ENCODE peak calls at places on chromosome 11, in ten cellular contexts. S, K, X, N, W, R, L, E, M and B are unnamed samples.

GRCh38 chr11:13450832-13451397 is 12.1 kb downstream of the BTBD10 start:
- DNase-seq in W (no peak), E (no peak), K (no peak), M (no peak), N (no peak), X (no peak), R (no peak), L (no peak), S (no peak), B (no peak)

GRCh38 chr11:123055132-123055924 is 6.6 kb downstream of the HSPA8 start:
- DNase-seq in R (no peak), N (no peak), X (no peak), W (no peak), M (no peak), E (no peak), L (no peak), S (peak; percentile 49), K (no peak), B (no peak)

GRCh38 chr11:103587951-103588788 is 448.3 kb upstream of the DDI1 start:
- DNase-seq in E (no peak), S (no peak), M (no peak), N (no peak), K (no peak), W (peak; percentile 13), L (no peak), R (no peak), X (no peak), B (no peak)

GRCh38 chr11:104333977-104334376 is 170.0 kb upstream of the PDGFD start:
- DNase-seq in R (no peak), X (no peak), S (peak; percentile 69), M (no peak), K (no peak), W (peak; percentile 39), E (peak; percentile 41), L (no peak), N (no peak), B (peak; percentile 16)

GRCh38 chr11:6362868-6363678 is 27.2 kb upstream of the SMPD1 start:
- DNase-seq in L (peak; percentile 73), W (peak; percentile 77), N (peak; percentile 82), E (peak; percentile 70), S (peak; percentile 97), R (peak; percentile 33), X (peak; percentile 83), M (peak; percentile 74), K (peak; percentile 60), B (peak; percentile 85)

GRCh38 chr11:46916669-46917108 is 1.7 kb downstream of the LRP4 start:
- DNase-seq in R (no peak), E (no peak), W (no peak), K (no peak), S (peak; percentile 88), X (peak; percentile 69), M (peak; percentile 68), L (peak; percentile 45), N (peak; percentile 72), B (peak; percentile 37)

GRCh38 chr11:103619480-103619879 is 417.0 kb upstream of the DDI1 start:
- DNase-seq in K (no peak), M (no peak), N (no peak), L (no peak), R (no peak), X (no peak), E (peak; percentile 5), S (no peak), W (peak; percentile 62), B (no peak)

GRCh38 chr11:1928038-1928890 is 8.8 kb downstream of the TNNT3 start:
- DNase-seq in E (no peak), S (no peak), K (no peak), N (no peak), M (no peak), R (no peak), L (no peak), X (no peak), W (no peak), B (no peak)

GRCh38 chr11:103091024-103091423 is 936 bp downstream of the DCUN1D5 start:
- DNase-seq in L (no peak), M (peak; percentile 23), K (no peak), R (no peak), W (peak; percentile 35), X (no peak), S (peak; percentile 60), E (peak; percentile 21), N (no peak), B (peak; percentile 5)

GRCh38 chr11:114259124-114259526 is 37.1 kb upstream of the NNMT start:
- DNase-seq in R (no peak), K (no peak), E (peak; percentile 30), S (no peak), M (no peak), L (no peak), W (no peak), N (no peak), X (peak; percentile 81), B (no peak)

GRCh38 chr11:114256176-114256897 is 39.9 kb upstream of the NNMT start:
- DNase-seq in M (no peak), N (no peak), E (no peak), K (no peak), W (no peak), S (no peak), R (no peak), X (no peak), L (no peak), B (no peak)

GRCh38 chr11:114258696-114259095 is 37.5 kb upstream of the NNMT start:
- DNase-seq in S (no peak), X (no peak), N (no peak), K (no peak), E (peak; percentile 8), L (no peak), R (no peak), M (no peak), W (no peak), B (no peak)

GRCh38 chr11:114256898-114257286 is 39.3 kb upstream of the NNMT start:
- DNase-seq in M (no peak), S (no peak), R (no peak), L (no peak), N (no peak), E (no peak), W (no peak), X (no peak), K (no peak), B (no peak)

DNA sequence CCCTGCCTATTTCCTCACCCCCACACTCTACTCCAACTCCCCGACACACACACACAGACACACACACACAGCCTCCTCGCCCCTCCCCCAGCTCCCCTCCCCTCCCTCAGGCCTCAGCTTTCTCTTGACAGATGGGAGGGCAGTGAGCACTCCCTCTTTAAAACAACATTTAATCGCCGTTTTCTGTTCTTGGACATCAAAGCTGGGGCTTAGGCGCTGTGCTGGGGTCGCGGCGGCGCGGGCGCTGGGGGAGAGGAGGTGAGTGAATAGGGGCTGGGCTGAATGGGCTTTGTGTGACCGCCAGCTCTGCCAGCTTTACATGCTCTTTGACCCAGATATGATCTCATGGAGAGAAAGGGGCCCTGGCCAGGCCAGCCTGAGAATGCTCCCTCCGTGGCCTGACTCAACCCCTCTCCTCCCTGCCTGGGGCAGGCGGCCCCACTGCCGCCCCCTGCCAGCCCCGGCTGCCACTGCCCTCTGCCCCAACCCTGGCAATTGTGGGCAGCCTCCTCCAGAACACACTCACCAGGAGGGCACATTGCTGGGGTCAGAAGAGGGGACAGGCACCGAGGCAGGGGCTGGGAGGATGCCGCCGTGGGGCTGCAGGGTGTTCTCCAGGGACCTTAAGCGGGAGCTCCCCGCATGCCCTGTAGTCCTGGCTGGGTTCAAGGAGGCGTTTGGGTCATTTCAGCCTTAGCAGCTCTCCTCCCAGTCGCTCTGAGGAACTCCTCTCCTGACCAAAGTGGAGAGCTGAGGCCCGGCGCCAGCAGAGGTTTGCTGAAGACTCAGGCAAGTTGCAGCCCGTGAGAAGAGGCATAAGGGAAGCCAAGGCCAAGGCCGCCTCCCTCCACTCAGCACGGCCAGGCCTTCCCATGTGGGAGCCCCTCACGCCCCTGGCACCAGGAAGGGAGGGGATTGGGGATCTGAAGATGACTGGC is 38.3 kb upstream of the NNMT start:
- DNase-seq in W (no peak), M (peak; percentile 25), R (no peak), E (no peak), N (peak; percentile 89), X (peak; percentile 69), S (peak; percentile 71), L (no peak), K (no peak), B (no peak)
- TF ChIP-seq CTCF in W (peak; percentile 29), M (peak; percentile 56), R (no peak), E (no peak), N (no peak), X (peak; percentile 30), S (peak; percentile 52), L (peak; percentile 57), K (no peak), B (no peak)

GRCh38 chr11:96530473-96530872 is 140.7 kb downstream of the JRKL start:
- DNase-seq in N (no peak), W (no peak), R (no peak), X (no peak), S (no peak), L (no peak), E (no peak), M (no peak), K (no peak), B (no peak)

GRCh38 chr11:96520939-96521338 is 131.1 kb downstream of the JRKL start:
- DNase-seq in W (no peak), K (no peak), M (no peak), L (no peak), S (no peak), N (no peak), R (no peak), E (no peak), X (no peak), B (no peak)

GRCh38 chr11:96524475-96524874 is 134.7 kb downstream of the JRKL start:
- DNase-seq in M (peak; percentile 2), X (no peak), E (no peak), S (no peak), R (no peak), L (peak; percentile 0), K (no peak), W (no peak), N (peak; percentile 4), B (no peak)
- TF ChIP-seq CTCF in M (peak; percentile 13), X (peak; percentile 4), E (peak; percentile 41), S (no peak), R (no peak), L (no peak), K (no peak), W (peak; percentile 51), N (no peak), B (no peak)

GRCh38 chr11:84800755-84801346 is 826.3 kb downstream of the DLG2 start:
- DNase-seq in S (no peak), X (no peak), L (peak; percentile 56), N (peak; percentile 22), M (peak; percentile 51), R (peak; percentile 19), W (peak; percentile 83), K (no peak), E (no peak), B (no peak)
- TF ChIP-seq CTCF in S (peak; percentile 71), X (no peak), L (peak; percentile 53), N (peak; percentile 48), M (peak; percentile 28), R (peak; percentile 31), W (peak; percentile 88), K (no peak), E (peak; percentile 39), B (no peak)

GRCh38 chr11:125720781-125721180 is 25.3 kb upstream of the PATE1 start:
- DNase-seq in S (no peak), X (no peak), K (no peak), M (no peak), L (no peak), N (no peak), E (no peak), W (peak; percentile 78), R (no peak), B (no peak)

GRCh38 chr11:125728969-125729368 is 17.1 kb upstream of the PATE1 start:
- DNase-seq in K (no peak), W (no peak), X (no peak), S (no peak), L (no peak), M (no peak), R (no peak), E (no peak), N (no peak), B (no peak)

GRCh38 chr11:125724125-125724524 is 22.0 kb upstream of the PATE1 start:
- DNase-seq in W (peak; percentile 51), N (peak; percentile 1), E (peak; percentile 10), M (no peak), S (peak; percentile 49), L (peak; percentile 16), R (no peak), K (no peak), X (no peak), B (no peak)
- TF ChIP-seq CTCF in W (peak; percentile 58), N (peak; percentile 21), E (peak; percentile 48), M (peak; percentile 6), S (peak; percentile 64), L (peak; percentile 17), R (no peak), K (no peak), X (no peak), B (no peak)